ENCODE peak calls at places on chromosomes 16 and 17, in seven cellular contexts. One of them, this sample, is unnamed.

GRCh38 chr17:58147930-58148434 is at the start of gene OR4D1:
- DNase-seq in heart right ventricle: no peak
- DNase-seq in tibial nerve: no peak
- DNase-seq in hepatocyte: no peak
- DNase-seq in CD4-positive, alpha-beta T cell: no peak
- DNase-seq in osteoblast: no peak
- DNase-seq in Panc1: no peak
- DNase-seq in this sample: no peak

GRCh38 chr16:27817038-27817437 is 246.5 kb downstream of the GSG1L start:
- DNase-seq in tibial nerve: no peak
- DNase-seq in CD4-positive, alpha-beta T cell: no peak
- DNase-seq in Panc1: no peak
- DNase-seq in hepatocyte: no peak
- DNase-seq in osteoblast: peak; percentile 61
- DNase-seq in heart right ventricle: no peak
- DNase-seq in this sample: no peak

GRCh38 chr17:41976142-41976768 is 9.7 kb downstream of the CNP start:
- DNase-seq in tibial nerve: no peak
- DNase-seq in Panc1: no peak
- DNase-seq in osteoblast: peak; percentile 74
- DNase-seq in heart right ventricle: no peak
- DNase-seq in CD4-positive, alpha-beta T cell: no peak
- DNase-seq in hepatocyte: no peak
- DNase-seq in this sample: no peak

GRCh38 chr17:21282231-21282630 is 2.3 kb upstream of the MAP2K3 start:
- DNase-seq in hepatocyte: peak; percentile 76
- DNase-seq in tibial nerve: no peak
- DNase-seq in Panc1: peak; percentile 84
- DNase-seq in heart right ventricle: no peak
- DNase-seq in CD4-positive, alpha-beta T cell: no peak
- DNase-seq in osteoblast: peak; percentile 99
- DNase-seq in this sample: no peak

GRCh38 chr16:10852948-10853347 is 24.1 kb upstream of the CIITA start:
- DNase-seq in CD4-positive, alpha-beta T cell: no peak
- DNase-seq in tibial nerve: no peak
- DNase-seq in hepatocyte: no peak
- DNase-seq in osteoblast: no peak
- DNase-seq in heart right ventricle: no peak
- DNase-seq in Panc1: no peak
- DNase-seq in this sample: no peak

GRCh38 chr17:69246726-69247375 is 18.2 kb upstream of the ABCA10 start:
- DNase-seq in heart right ventricle: no peak
- DNase-seq in tibial nerve: no peak
- DNase-seq in Panc1: peak; percentile 13
- DNase-seq in hepatocyte: peak; percentile 61
- DNase-seq in CD4-positive, alpha-beta T cell: no peak
- DNase-seq in osteoblast: no peak
- DNase-seq in this sample: no peak

GRCh38 chr16:72847187-72848044 is 200.5 kb downstream of the ZFHX3 start:
- DNase-seq in Panc1: no peak
- DNase-seq in osteoblast: no peak
- DNase-seq in hepatocyte: peak; percentile 50
- DNase-seq in CD4-positive, alpha-beta T cell: no peak
- DNase-seq in tibial nerve: no peak
- DNase-seq in heart right ventricle: no peak
- DNase-seq in this sample: no peak

GRCh38 chr16:72256398-72257048 is 84.6 kb upstream of the PMFBP1 start:
- DNase-seq in heart right ventricle: no peak
- DNase-seq in tibial nerve: no peak
- DNase-seq in Panc1: no peak
- DNase-seq in hepatocyte: no peak
- DNase-seq in CD4-positive, alpha-beta T cell: no peak
- DNase-seq in osteoblast: peak; percentile 59
- DNase-seq in this sample: no peak

GRCh38 chr16:80369559-80369958 is 171.2 kb upstream of the DYNLRB2 start:
- DNase-seq in heart right ventricle: no peak
- DNase-seq in osteoblast: peak; percentile 74
- DNase-seq in CD4-positive, alpha-beta T cell: no peak
- DNase-seq in Panc1: no peak
- DNase-seq in tibial nerve: peak; percentile 25
- DNase-seq in hepatocyte: peak; percentile 74
- DNase-seq in this sample: peak; percentile 15

GRCh38 chr17:36755586-36755985 is 154.2 kb downstream of the MRM1 start:
- DNase-seq in hepatocyte: peak; percentile 22
- DNase-seq in tibial nerve: no peak
- DNase-seq in CD4-positive, alpha-beta T cell: no peak
- DNase-seq in osteoblast: no peak
- DNase-seq in Panc1: no peak
- DNase-seq in heart right ventricle: no peak
- DNase-seq in this sample: no peak

GRCh38 chr17:6269474-6269873 is 165.4 kb downstream of the AIPL1 start:
- DNase-seq in CD4-positive, alpha-beta T cell: no peak
- DNase-seq in Panc1: no peak
- DNase-seq in osteoblast: no peak
- DNase-seq in heart right ventricle: peak; percentile 35
- DNase-seq in tibial nerve: no peak
- DNase-seq in hepatocyte: peak; percentile 82
- DNase-seq in this sample: peak; percentile 73

GRCh38 chr17:79777844-79778503 is at the start of gene CBX2:
- DNase-seq in heart right ventricle: peak; percentile 88
- DNase-seq in Panc1: no peak
- DNase-seq in osteoblast: peak; percentile 100
- DNase-seq in tibial nerve: no peak
- DNase-seq in CD4-positive, alpha-beta T cell: peak; percentile 83
- DNase-seq in hepatocyte: peak; percentile 93
- DNase-seq in this sample: peak; percentile 73

GRCh38 chr17:45963889-45964288 is 35.2 kb upstream of the STH start:
- DNase-seq in osteoblast: no peak
- DNase-seq in hepatocyte: no peak
- DNase-seq in CD4-positive, alpha-beta T cell: no peak
- DNase-seq in Panc1: no peak
- DNase-seq in tibial nerve: no peak
- DNase-seq in heart right ventricle: no peak
- DNase-seq in this sample: no peak

GRCh38 chr16:57711-58110 is 4.1 kb downstream of the SNRNP25 start:
- DNase-seq in heart right ventricle: no peak
- DNase-seq in hepatocyte: no peak
- DNase-seq in tibial nerve: no peak
- DNase-seq in CD4-positive, alpha-beta T cell: no peak
- DNase-seq in osteoblast: peak; percentile 98
- DNase-seq in Panc1: no peak
- DNase-seq in this sample: no peak

GRCh38 chr16:3094289-3095027 is 4.6 kb downstream of the ZSCAN10 start:
- DNase-seq in osteoblast: peak; percentile 91
- DNase-seq in CD4-positive, alpha-beta T cell: no peak
- DNase-seq in tibial nerve: no peak
- DNase-seq in Panc1: no peak
- DNase-seq in hepatocyte: no peak
- DNase-seq in heart right ventricle: no peak
- DNase-seq in this sample: no peak

GRCh38 chr16:48384982-48385271 is 286 bp downstream of the SIAH1 start:
- DNase-seq in osteoblast: no peak
- DNase-seq in tibial nerve: no peak
- DNase-seq in heart right ventricle: no peak
- DNase-seq in hepatocyte: no peak
- DNase-seq in Panc1: no peak
- DNase-seq in CD4-positive, alpha-beta T cell: no peak
- DNase-seq in this sample: no peak

GRCh38 chr17:72474740-72475477 is 354.1 kb downstream of the SOX9 start:
- DNase-seq in heart right ventricle: no peak
- DNase-seq in CD4-positive, alpha-beta T cell: no peak
- DNase-seq in hepatocyte: peak; percentile 62
- DNase-seq in Panc1: no peak
- DNase-seq in osteoblast: no peak
- DNase-seq in tibial nerve: no peak
- DNase-seq in this sample: no peak

GRCh38 chr17:42301022-42301421 is 12.7 kb downstream of the STAT5A start:
- DNase-seq in CD4-positive, alpha-beta T cell: no peak
- DNase-seq in Panc1: no peak
- DNase-seq in tibial nerve: no peak
- DNase-seq in osteoblast: peak; percentile 26
- DNase-seq in heart right ventricle: no peak
- DNase-seq in hepatocyte: no peak
- DNase-seq in this sample: no peak

GRCh38 chr17:58335779-58336455 is 7.3 kb upstream of the TSPOAP1 start:
- DNase-seq in CD4-positive, alpha-beta T cell: peak; percentile 74
- DNase-seq in osteoblast: peak; percentile 83
- DNase-seq in heart right ventricle: no peak
- DNase-seq in hepatocyte: no peak
- DNase-seq in tibial nerve: no peak
- DNase-seq in Panc1: no peak
- DNase-seq in this sample: no peak

GRCh38 chr16:85724936-85725335 is 26.0 kb downstream of the C16orf74 start:
- DNase-seq in hepatocyte: no peak
- DNase-seq in CD4-positive, alpha-beta T cell: no peak
- DNase-seq in osteoblast: peak; percentile 6
- DNase-seq in tibial nerve: no peak
- DNase-seq in Panc1: no peak
- DNase-seq in heart right ventricle: no peak
- DNase-seq in this sample: no peak

GRCh38 chr16:85729907-85730465 is 20.9 kb downstream of the C16orf74 start:
- DNase-seq in heart right ventricle: no peak
- DNase-seq in tibial nerve: no peak
- DNase-seq in CD4-positive, alpha-beta T cell: no peak
- DNase-seq in osteoblast: peak; percentile 44
- DNase-seq in Panc1: no peak
- DNase-seq in hepatocyte: no peak
- DNase-seq in this sample: no peak

GRCh38 chr16:85731179-85731578 is 19.7 kb downstream of the C16orf74 start:
- DNase-seq in osteoblast: peak; percentile 3
- DNase-seq in CD4-positive, alpha-beta T cell: no peak
- DNase-seq in tibial nerve: no peak
- DNase-seq in heart right ventricle: no peak
- DNase-seq in hepatocyte: no peak
- DNase-seq in Panc1: no peak
- DNase-seq in this sample: no peak

GRCh38 chr16:85729452-85729851 is 21.4 kb downstream of the C16orf74 start:
- DNase-seq in heart right ventricle: no peak
- DNase-seq in CD4-positive, alpha-beta T cell: no peak
- DNase-seq in tibial nerve: no peak
- DNase-seq in osteoblast: peak; percentile 51
- DNase-seq in Panc1: no peak
- DNase-seq in hepatocyte: no peak
- DNase-seq in this sample: no peak

GRCh38 chr16:85728879-85729278 is 22.0 kb downstream of the C16orf74 start:
- DNase-seq in heart right ventricle: no peak
- DNase-seq in osteoblast: peak; percentile 26
- DNase-seq in hepatocyte: no peak
- DNase-seq in Panc1: no peak
- DNase-seq in CD4-positive, alpha-beta T cell: no peak
- DNase-seq in tibial nerve: no peak
- DNase-seq in this sample: no peak
- TF ChIP-seq CTCF in heart right ventricle: no peak
- TF ChIP-seq CTCF in osteoblast: peak; percentile 21
- TF ChIP-seq CTCF in hepatocyte: no peak
- TF ChIP-seq CTCF in Panc1: no peak
- TF ChIP-seq CTCF in CD4-positive, alpha-beta T cell: no peak
- TF ChIP-seq CTCF in tibial nerve: no peak
- TF ChIP-seq CTCF in this sample: peak; percentile 24

GRCh38 chr17:63433746-63434591 is 12.1 kb downstream of the CYB561 start:
- DNase-seq in osteoblast: peak; percentile 99
- DNase-seq in CD4-positive, alpha-beta T cell: no peak
- DNase-seq in heart right ventricle: peak; percentile 80
- DNase-seq in Panc1: no peak
- DNase-seq in tibial nerve: peak; percentile 92
- DNase-seq in hepatocyte: peak; percentile 52
- DNase-seq in this sample: no peak

GRCh38 chr17:63435681-63436522 is 10.2 kb downstream of the CYB561 start:
- DNase-seq in CD4-positive, alpha-beta T cell: no peak
- DNase-seq in osteoblast: peak; percentile 84
- DNase-seq in heart right ventricle: no peak
- DNase-seq in tibial nerve: no peak
- DNase-seq in Panc1: no peak
- DNase-seq in hepatocyte: no peak
- DNase-seq in this sample: no peak

GRCh38 chr17:63437287-63438091 is 8.6 kb downstream of the CYB561 start:
- DNase-seq in osteoblast: peak; percentile 88
- DNase-seq in Panc1: no peak
- DNase-seq in CD4-positive, alpha-beta T cell: no peak
- DNase-seq in tibial nerve: no peak
- DNase-seq in heart right ventricle: no peak
- DNase-seq in hepatocyte: no peak
- DNase-seq in this sample: no peak

GRCh38 chr17:63436523-63437110 is 9.5 kb downstream of the CYB561 start:
- DNase-seq in tibial nerve: no peak
- DNase-seq in CD4-positive, alpha-beta T cell: no peak
- DNase-seq in hepatocyte: no peak
- DNase-seq in heart right ventricle: no peak
- DNase-seq in Panc1: no peak
- DNase-seq in osteoblast: peak; percentile 85
- DNase-seq in this sample: no peak

GRCh38 chr17:63434951-63435571 is 11.0 kb downstream of the CYB561 start:
- DNase-seq in CD4-positive, alpha-beta T cell: no peak
- DNase-seq in hepatocyte: no peak
- DNase-seq in tibial nerve: no peak
- DNase-seq in Panc1: no peak
- DNase-seq in heart right ventricle: peak; percentile 79
- DNase-seq in osteoblast: peak; percentile 97
- DNase-seq in this sample: no peak
- TF ChIP-seq CTCF in CD4-positive, alpha-beta T cell: no peak
- TF ChIP-seq CTCF in hepatocyte: no peak
- TF ChIP-seq CTCF in tibial nerve: no peak
- TF ChIP-seq CTCF in Panc1: peak; percentile 64
- TF ChIP-seq CTCF in heart right ventricle: no peak
- TF ChIP-seq CTCF in osteoblast: peak; percentile 24
- TF ChIP-seq CTCF in this sample: peak; percentile 9

GRCh38 chr16:20517149-20517548 is 59.0 kb downstream of the ACSM2B start:
- DNase-seq in osteoblast: no peak
- DNase-seq in hepatocyte: no peak
- DNase-seq in CD4-positive, alpha-beta T cell: no peak
- DNase-seq in Panc1: no peak
- DNase-seq in heart right ventricle: no peak
- DNase-seq in tibial nerve: no peak
- DNase-seq in this sample: no peak
- TF ChIP-seq CTCF in osteoblast: no peak
- TF ChIP-seq CTCF in hepatocyte: no peak
- TF ChIP-seq CTCF in CD4-positive, alpha-beta T cell: no peak
- TF ChIP-seq CTCF in Panc1: no peak
- TF ChIP-seq CTCF in heart right ventricle: no peak
- TF ChIP-seq CTCF in tibial nerve: no peak
- TF ChIP-seq CTCF in this sample: no peak

DNA sequence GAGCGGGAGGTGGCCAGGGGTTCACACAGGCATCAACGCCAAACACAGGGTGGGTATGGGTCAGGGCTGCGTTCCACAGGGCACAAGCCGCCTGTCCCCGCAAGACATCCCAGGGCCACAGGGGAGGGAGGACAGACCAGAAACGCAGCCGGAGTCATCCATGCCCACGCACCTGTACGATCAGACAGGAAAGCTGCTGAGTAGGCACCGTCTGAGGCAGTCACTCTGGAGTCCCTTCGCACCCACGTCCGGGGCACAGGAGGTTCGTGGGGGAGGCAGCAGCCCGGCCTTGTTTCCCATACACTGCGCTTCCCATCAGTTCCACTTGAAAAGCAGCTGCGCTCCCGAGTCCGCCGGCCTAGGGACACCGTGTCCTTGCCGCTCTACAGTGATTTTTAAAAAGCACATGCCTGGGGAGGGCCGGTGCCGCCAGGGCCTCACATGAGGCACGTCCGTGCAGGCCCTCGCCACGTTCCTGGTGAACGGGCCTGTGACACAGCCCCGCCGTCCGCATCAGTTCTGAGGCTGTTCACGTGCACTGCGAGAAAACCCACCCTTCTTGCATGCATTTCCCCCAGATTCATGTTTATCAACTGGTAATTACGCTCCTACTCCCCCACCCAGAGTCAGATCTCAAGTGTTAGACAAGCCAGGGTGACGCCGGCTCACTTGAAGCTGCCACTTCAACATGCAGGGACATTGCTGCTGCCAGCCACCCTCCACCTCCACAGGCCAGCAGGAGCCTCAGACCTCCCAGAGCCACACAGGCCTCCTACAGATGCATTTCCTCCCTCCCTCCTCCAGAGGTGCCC is 34.8 kb downstream of the WDR45B start:
- DNase-seq in osteoblast: no peak
- DNase-seq in heart right ventricle: peak; percentile 47
- DNase-seq in CD4-positive, alpha-beta T cell: no peak
- DNase-seq in Panc1: no peak
- DNase-seq in hepatocyte: no peak
- DNase-seq in tibial nerve: no peak
- DNase-seq in this sample: no peak
- TF ChIP-seq CTCF in osteoblast: no peak
- TF ChIP-seq CTCF in heart right ventricle: no peak
- TF ChIP-seq CTCF in CD4-positive, alpha-beta T cell: no peak
- TF ChIP-seq CTCF in Panc1: no peak
- TF ChIP-seq CTCF in hepatocyte: no peak
- TF ChIP-seq CTCF in tibial nerve: no peak
- TF ChIP-seq CTCF in this sample: no peak